ENCODE peak calls at places on chromosomes 6 and 20, in six cellular contexts. A is HepG2, W is endothelial cell of umbilical vein, G is A549, Y is K562, T is GM12878. P is an unnamed sample.

GRCh38 chr6:70241031-70241430 is 61.9 kb downstream of the COL9A1 start:
- DNase-seq in G (no peak), A (no peak), W (no peak), Y (no peak), T (no peak), P (no peak)

GRCh38 chr20:32969356-32970114 is 34.7 kb downstream of the SUN5 start:
- DNase-seq in Y (no peak), W (no peak), T (no peak), G (no peak), A (no peak), P (no peak)

GRCh38 chr6:130848945-130849344 is 21.7 kb downstream of the SMLR1 start:
- DNase-seq in W (no peak), G (no peak), A (no peak), Y (no peak), T (no peak), P (peak)

GRCh38 chr6:85435872-85436271 is 14.0 kb upstream of the NT5E start:
- DNase-seq in A (no peak), W (peak), Y (no peak), G (no peak), T (no peak), P (no peak)

GRCh38 chr6:131924881-131925474 is 26.2 kb downstream of the CCN2 start:
- DNase-seq in Y (no peak), T (no peak), A (peak), G (peak), W (peak), P (peak)

GRCh38 chr20:31981784-31982183 is 13.8 kb downstream of the XKR7 start:
- DNase-seq in T (no peak), G (no peak), A (no peak), Y (no peak), W (no peak), P (no peak)

GRCh38 chr6:29791162-29791561 is 36.5 kb upstream of the HLA-G start:
- DNase-seq in A (no peak), Y (no peak), T (no peak), W (no peak), G (no peak), P (no peak)

GRCh38 chr6:154786144-154786868 is 53.1 kb downstream of the SCAF8 start:
- DNase-seq in Y (no peak), W (no peak), A (no peak), G (no peak), T (no peak), P (no peak)

GRCh38 chr6:151900897-151901485 is 93.5 kb downstream of the ESR1 start:
- DNase-seq in A (peak), T (no peak), G (no peak), Y (no peak), W (no peak), P (no peak)

GRCh38 chr20:5272268-5272667 is 44.5 kb downstream of the PROKR2 start:
- DNase-seq in T (no peak), Y (no peak), A (no peak), W (no peak), G (no peak), P (no peak)

GRCh38 chr20:5265339-5265985 is 51.3 kb downstream of the PROKR2 start:
- DNase-seq in Y (no peak), A (no peak), W (no peak), T (no peak), G (no peak), P (no peak)

GRCh38 chr20:5268449-5268848 is 48.3 kb downstream of the PROKR2 start:
- DNase-seq in A (no peak), T (no peak), Y (no peak), G (no peak), W (no peak), P (no peak)

GRCh38 chr20:5267092-5267491 is 49.7 kb downstream of the PROKR2 start:
- DNase-seq in Y (no peak), T (no peak), W (no peak), G (no peak), A (no peak), P (no peak)

GRCh38 chr20:5270608-5271007 is 46.1 kb downstream of the PROKR2 start:
- DNase-seq in A (no peak), T (no peak), Y (no peak), W (no peak), G (no peak), P (no peak)
- TF ChIP-seq MAX in A (no peak), T (no peak), Y (no peak), W (no peak), G (no peak), P (no peak)

DNA sequence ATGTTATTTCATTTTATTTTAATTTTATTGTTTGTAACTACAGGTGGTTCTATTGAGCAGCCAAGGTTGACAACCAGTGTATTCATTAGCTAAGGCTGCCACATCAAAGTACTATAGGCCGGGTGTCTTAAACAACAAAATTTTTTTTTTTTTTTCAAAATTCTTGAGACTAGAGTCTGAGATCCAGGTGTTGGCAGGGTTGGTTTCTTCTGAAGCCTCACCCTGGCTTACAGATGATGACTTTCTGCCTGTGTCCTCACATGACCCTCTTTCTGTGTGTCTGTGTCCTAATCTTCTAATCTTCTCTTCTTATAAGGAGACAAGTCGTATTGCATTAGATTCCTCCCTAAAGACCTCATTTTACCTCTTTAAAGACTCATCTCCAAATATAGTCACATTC is 208.4 kb downstream of the MANEA start:
- DNase-seq in T (no peak), A (no peak), G (no peak), Y (no peak), W (no peak), P (no peak)
- TF ChIP-seq MYC in T (no peak), A (no peak), G (no peak), Y (no peak), W (no peak), P (no peak)

GRCh38 chr6:97438011-97438671 is 155.1 kb upstream of the MMS22L start:
- DNase-seq in T (no peak), G (no peak), Y (no peak), A (no peak), W (no peak), P (no peak)

GRCh38 chr6:97440590-97441176 is 157.7 kb upstream of the MMS22L start:
- DNase-seq in T (no peak), W (peak), Y (no peak), G (peak), A (peak), P (peak)

DNA sequence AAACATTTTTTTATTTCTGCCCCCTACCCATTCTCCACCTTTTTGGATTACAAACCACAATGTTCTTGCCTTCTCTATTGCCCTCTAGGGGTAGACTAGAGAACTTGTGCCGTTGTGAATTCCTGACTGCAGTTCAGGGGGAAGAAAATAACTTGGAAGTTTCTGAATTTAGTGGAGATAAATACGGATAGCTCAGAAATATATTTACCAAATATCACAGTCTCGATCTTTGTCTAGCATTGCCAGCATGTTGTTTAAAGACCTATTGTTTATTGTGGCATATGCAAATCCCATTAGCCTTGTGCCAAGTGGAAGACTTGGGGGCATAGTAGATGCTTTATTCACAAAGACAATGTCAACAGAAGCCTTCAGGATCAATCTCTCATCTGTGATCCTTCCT is 154.1 kb upstream of the MMS22L start:
- DNase-seq in W (peak), T (no peak), A (peak), Y (peak), G (peak), P (peak)
- TF ChIP-seq MAX in W (no peak), T (no peak), A (no peak), Y (no peak), G (no peak), P (no peak)

DNA sequence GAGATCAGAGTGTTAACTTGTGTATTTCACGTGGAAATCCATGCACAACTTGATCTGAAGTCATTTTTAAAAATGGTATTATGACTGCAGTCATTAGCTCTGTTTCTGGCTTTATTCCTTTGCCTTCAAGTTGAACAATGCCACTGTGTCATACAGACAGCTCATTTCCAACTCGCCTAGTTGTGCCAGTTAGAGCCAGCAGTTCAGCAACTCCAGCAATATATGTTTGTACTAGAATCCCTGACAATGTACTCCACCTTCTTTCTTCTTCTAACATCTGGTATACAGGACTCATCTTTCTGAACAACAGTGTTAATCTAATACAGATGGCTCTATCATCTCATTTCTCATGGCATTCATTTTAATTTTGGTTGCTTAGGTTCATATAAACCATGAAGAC is 418.3 kb upstream of the POU3F2 start:
- DNase-seq in T (no peak), Y (no peak), W (no peak), A (no peak), G (no peak), P (no peak)
- TF ChIP-seq MYC in T (no peak), Y (no peak), W (no peak), A (no peak), G (no peak), P (no peak)

DNA sequence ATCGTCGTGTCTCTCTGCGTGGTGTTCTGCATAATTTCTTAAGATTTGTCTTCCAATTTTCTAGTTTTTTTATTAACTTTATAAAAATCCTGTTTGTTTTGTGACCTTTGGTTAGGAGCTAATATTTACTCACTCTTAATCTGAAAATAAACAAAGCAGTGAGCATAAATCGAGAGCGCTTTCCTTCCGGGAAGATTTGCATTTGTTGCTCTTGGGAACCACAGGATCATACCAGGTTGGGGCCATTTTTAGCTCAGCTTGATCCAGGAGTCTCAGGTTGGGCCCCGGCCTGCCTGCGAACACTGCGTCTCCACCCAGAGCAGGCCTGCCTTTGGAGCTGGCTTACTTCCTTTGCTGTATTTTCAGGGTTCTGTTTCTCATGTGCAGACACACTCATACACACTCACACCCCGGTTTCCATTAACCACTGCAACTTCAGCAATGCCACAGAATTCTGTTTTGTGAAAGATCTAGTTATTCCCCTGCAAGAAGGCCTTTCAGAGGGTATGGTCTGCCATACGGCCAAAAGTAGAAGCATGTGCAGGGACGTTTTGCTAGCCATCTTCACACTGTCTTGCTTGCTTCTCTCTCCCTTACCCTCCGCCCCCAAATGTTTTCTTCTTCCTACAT is 17.3 kb downstream of the BPHL start:
- DNase-seq in G (no peak), T (no peak), A (peak), W (no peak), Y (no peak), P (no peak)
- TF ChIP-seq MAX in G (no peak), T (no peak), A (peak), W (no peak), Y (no peak), P (no peak)

DNA sequence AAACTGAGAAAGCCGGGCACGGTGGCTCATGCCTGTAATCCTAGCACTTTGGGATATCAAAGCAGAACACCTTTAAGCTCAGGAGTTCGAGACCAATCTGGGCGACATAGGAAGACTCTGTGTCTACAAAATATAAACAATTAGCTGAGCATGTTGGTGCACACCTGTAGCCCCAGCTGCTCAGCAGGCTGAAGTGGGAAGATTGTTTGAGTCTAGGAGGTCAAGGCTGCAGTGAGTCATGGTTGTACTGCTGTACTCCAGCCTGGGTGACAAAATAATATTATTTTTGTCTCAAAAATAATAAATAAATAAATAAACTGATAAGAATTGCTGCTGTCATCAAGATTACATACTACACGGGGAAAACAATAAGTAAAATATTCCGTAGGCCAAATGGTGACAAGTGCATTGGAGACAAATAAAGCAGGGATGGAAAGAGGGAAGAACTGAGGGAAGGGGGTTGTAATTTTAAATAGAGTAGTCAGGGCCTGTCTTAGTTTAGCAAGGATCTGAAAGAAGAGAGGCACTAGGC is 14.0 kb upstream of the TOP1 start:
- DNase-seq in Y (no peak), T (no peak), A (peak), W (peak), G (no peak), P (no peak)
- TF ChIP-seq MYC in Y (no peak), T (no peak), A (no peak), W (no peak), G (no peak), P (no peak)

DNA sequence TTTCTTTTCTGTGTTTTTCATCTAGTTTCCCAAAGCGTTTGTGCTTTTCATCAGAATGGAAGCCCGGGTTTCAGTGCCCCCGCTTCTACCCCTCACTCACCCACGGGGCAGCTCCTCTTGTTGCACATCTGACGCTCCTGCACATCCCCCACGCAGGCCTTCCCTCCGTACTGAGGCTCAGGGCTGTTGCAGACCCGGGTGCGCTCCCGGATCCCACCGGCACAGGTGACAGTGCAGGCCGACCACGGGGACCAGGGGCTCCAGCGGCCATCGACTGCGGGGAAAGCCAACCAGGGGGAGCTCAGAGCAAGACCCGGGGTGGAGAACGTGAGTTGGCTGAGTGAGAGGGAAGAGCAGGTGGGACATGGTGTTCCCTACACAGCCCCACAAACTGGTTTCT is 19.0 kb downstream of the THBS2 start:
- DNase-seq in W (no peak), T (no peak), Y (no peak), A (no peak), G (no peak), P (no peak)
- TF ChIP-seq MAX in W (no peak), T (no peak), Y (no peak), A (no peak), G (no peak), P (no peak)

GRCh38 chr6:50922579-50923525 is 104.2 kb downstream of the TFAP2B start:
- DNase-seq in Y (no peak), W (peak), G (no peak), A (no peak), T (no peak), P (no peak)
- TF ChIP-seq MYC in Y (no peak), W (no peak), G (no peak), A (no peak), T (no peak), P (no peak)

DNA sequence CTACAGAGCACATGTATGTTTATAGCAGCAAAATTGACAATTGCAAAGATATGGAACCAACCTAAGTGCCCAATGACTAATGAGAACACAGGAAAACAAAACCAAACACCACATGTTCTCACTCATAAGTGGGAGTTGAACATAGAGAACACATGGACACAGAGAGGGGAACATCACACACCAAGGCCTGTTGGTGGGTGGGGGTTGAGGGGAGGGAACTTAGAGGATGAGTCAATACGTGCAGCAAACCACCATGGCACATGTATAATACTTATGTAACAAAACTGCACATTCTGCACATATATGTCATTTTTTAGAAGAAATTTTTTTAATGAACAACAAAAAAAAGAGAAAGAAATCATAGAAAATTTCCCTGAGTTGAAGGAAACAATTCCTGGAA is 3.9 kb downstream of the EPM2A start:
- DNase-seq in A (no peak), W (no peak), G (no peak), T (no peak), Y (no peak), P (peak)
- TF ChIP-seq MAX in A (no peak), W (no peak), G (no peak), T (no peak), Y (no peak), P (peak)

GRCh38 chr6:111113731-111114438 is 26.6 kb downstream of the SLC16A10 start:
- DNase-seq in W (no peak), Y (no peak), A (no peak), T (no peak), G (no peak), P (peak)
- TF ChIP-seq MYC in W (no peak), Y (no peak), A (no peak), T (no peak), G (no peak), P (no peak)